ENCODE peak calls at places on chromosomes 4 and X, in ten cellular contexts. Y is stimulated activated CD8-positive, alpha-beta memory T cell treated with anti-CD3 and anti-CD28 coated beads, Interleukin-4, amount 100 ng/mL, for 4 hours; Z is HCEC 1CT; J is ecto neural progenitor cell; S is AG08396; A is ascending aorta; D is islet precursor cell; G is stimulated activated CD4-positive, alpha-beta T cell treated with anti-CD3 and anti-CD28 coated beads, Interleukin-2, amount 100 ng/mL, for 48 hours; T is NCI-H1105; U is RCC 7860. H is an unnamed sample.

GRCh38 chr4:1822568-1823544 is 29.8 kb downstream of the FGFR3 start:
- DNase-seq in Y (no peak), Z (no peak), J (no peak), S (no peak), A (no peak), D (no peak), G (no peak), T (no peak), U (no peak), H (no peak)

GRCh38 chrX:65871671-65872311 is 168.1 kb downstream of the VSIG4 start:
- DNase-seq in Y (no peak), Z (no peak), J (peak; percentile 42), S (no peak), A (no peak), D (peak; percentile 90), G (no peak), T (peak; percentile 20), U (peak; percentile 28), H (no peak)

GRCh38 chrX:54920610-54921426 is at the start of gene TRO:
- DNase-seq in Y (no peak), Z (no peak), J (peak; percentile 66), S (no peak), A (no peak), D (peak; percentile 69), G (no peak), T (peak; percentile 14), U (no peak), H (peak; percentile 20)

GRCh38 chrX:116726806-116727205 is 264.0 kb upstream of the CT83 start:
- DNase-seq in Y (no peak), Z (no peak), J (no peak), S (no peak), A (no peak), D (no peak), G (no peak), T (no peak), U (no peak), H (no peak)

GRCh38 chr4:2388430-2389182 is 29.8 kb downstream of the ZFYVE28 start:
- DNase-seq in Y (no peak), Z (no peak), J (no peak), S (peak; percentile 36), A (no peak), D (no peak), G (no peak), T (no peak), U (no peak), H (no peak)

GRCh38 chrX:43595931-43596330 is 60.2 kb upstream of the MAOA start:
- DNase-seq in Y (no peak), Z (peak; percentile 10), J (no peak), S (no peak), A (no peak), D (no peak), G (no peak), T (no peak), U (no peak), H (no peak)

GRCh38 chrX:17542123-17542522 is 167.1 kb downstream of the NHS start:
- DNase-seq in Y (no peak), Z (no peak), J (no peak), S (no peak), A (peak; percentile 74), D (no peak), G (no peak), T (no peak), U (no peak), H (no peak)

GRCh38 chr4:147287588-147287890 is 193.4 kb upstream of the EDNRA start:
- DNase-seq in Y (no peak), Z (no peak), J (no peak), S (no peak), A (no peak), D (no peak), G (no peak), T (no peak), U (no peak), H (no peak)

GRCh38 chr4:99540287-99540939 is 23.4 kb downstream of the TRMT10A start:
- DNase-seq in Y (no peak), Z (no peak), J (no peak), S (no peak), A (no peak), D (no peak), G (no peak), T (no peak), U (peak; percentile 29), H (no peak)